ENCODE peak calls at places on chromosomes 5 and 9, in four cellular contexts. X is endothelial cell of umbilical vein; E is mesenchymal stem cell; O is CD8-positive, alpha-beta T cell. G is an unnamed sample.

GRCh38 chr9:96086936-96087582 is 211.6 kb downstream of the ERCC6L2 start:
- DNase-seq in X (no peak), E (no peak), O (no peak), G (no peak)

GRCh38 chr9:135582966-135583685 is 21.6 kb downstream of the PAEP start:
- DNase-seq in X (no peak), E (no peak), O (no peak), G (no peak)

GRCh38 chr5:142685418-142686209 is at the start of gene FGF1:
- DNase-seq in X (no peak), E (no peak), O (no peak), G (peak)

GRCh38 chr5:153079396-153079795 is 411.1 kb upstream of the GRIA1 start:
- DNase-seq in X (no peak), E (no peak), O (no peak), G (no peak)

GRCh38 chr5:73783823-73784222 is 157.8 kb downstream of the ARHGEF28 start:
- DNase-seq in X (peak), E (peak), O (no peak), G (no peak)

GRCh38 chr9:22124263-22125011 is 115.3 kb upstream of the CDKN2B start:
- DNase-seq in X (peak), E (peak), O (no peak), G (no peak)

GRCh38 chr9:2599896-2600295 is 21.7 kb upstream of the VLDLR start:
- DNase-seq in X (no peak), E (peak), O (no peak), G (no peak)

GRCh38 chr5:73435640-73436534 is 12.7 kb downstream of the FOXD1 start:
- DNase-seq in X (no peak), E (no peak), O (no peak), G (no peak)

GRCh38 chr9:70746760-70747159 is 332.3 kb upstream of the KLF9 start:
- DNase-seq in X (no peak), E (no peak), O (no peak), G (no peak)

GRCh38 chr5:179755022-179755421 is 22.4 kb downstream of the MAML1 start:
- DNase-seq in X (peak), E (peak), O (no peak), G (no peak)

GRCh38 chr9:33234511-33235467 is 5.2 kb upstream of the SPINK4 start:
- DNase-seq in X (no peak), E (peak), O (no peak), G (no peak)

GRCh38 chr9:138076650-138077009 is 199.0 kb downstream of the CACNA1B start:
- DNase-seq in X (no peak), E (no peak), O (no peak), G (no peak)
- H3K27ac ChIP-seq in X (no peak), E (no peak), O (no peak), G (no peak)

DNA sequence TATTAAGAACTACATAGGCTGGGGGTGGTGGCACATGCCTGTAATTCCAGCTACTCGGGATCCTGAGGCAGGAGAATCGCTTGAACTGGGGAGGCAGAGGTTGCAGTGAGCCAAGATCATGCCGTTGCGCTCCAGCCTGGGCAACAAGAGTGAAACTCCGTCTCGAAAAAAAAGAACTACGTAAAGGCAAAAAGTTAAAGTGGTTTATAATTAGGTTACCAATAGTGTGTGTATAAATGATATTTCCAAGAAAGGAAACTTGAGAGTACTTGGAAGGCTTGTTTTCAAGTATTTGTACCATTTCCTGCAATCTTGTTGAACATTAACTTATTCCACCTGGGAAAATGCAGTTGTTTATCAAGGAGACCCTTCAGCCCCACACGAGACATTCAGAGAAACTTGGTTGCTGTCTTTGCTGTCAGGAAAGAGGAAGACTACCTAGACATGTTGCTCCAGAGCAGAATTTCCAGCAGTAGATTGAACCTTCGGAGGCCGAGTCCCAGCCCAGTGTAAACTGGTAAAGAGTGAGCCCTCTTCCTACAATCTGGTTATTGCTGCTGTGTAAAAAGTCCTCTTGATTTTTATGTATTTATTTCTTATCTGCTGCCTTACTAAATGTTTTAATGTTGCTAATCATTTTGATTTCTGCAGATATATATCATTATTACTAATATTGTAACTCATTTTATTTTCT is 30.1 kb downstream of the STXBP1 start:
- DNase-seq in X (peak), E (no peak), O (no peak), G (no peak)
- H3K27ac ChIP-seq in X (no peak), E (peak), O (no peak), G (no peak)

GRCh38 chr5:92548351-92548750 is 1032.7 kb downstream of the NR2F1-AS1 start:
- DNase-seq in X (no peak), E (peak), O (no peak), G (no peak)

GRCh38 chr5:92543246-92543645 is 1037.8 kb downstream of the NR2F1-AS1 start:
- DNase-seq in X (peak), E (peak), O (no peak), G (no peak)

GRCh38 chr5:92544567-92544966 is 1036.5 kb downstream of the NR2F1-AS1 start:
- DNase-seq in X (no peak), E (peak), O (no peak), G (no peak)

DNA sequence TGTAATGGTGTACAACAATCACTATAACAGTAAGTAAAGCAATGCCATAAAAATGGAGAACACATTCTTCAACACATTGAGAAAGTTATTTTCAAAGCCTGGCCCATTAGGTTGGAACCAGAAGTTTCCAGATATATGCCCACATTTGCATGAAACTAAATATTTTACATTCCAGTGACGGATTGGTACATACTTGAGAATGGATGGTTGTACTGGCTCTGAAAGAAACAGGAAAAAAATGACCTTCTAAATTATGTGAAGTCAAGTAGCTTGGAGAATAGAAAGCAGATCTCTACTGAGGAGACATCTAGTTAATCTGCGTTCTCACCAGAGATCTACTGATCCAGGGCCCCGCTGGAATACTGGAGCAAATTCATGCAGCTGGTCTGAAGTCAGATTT is 1037.0 kb downstream of the NR2F1-AS1 start:
- DNase-seq in X (no peak), E (peak), O (no peak), G (no peak)
- H3K27ac ChIP-seq in X (no peak), E (peak), O (no peak), G (no peak)

DNA sequence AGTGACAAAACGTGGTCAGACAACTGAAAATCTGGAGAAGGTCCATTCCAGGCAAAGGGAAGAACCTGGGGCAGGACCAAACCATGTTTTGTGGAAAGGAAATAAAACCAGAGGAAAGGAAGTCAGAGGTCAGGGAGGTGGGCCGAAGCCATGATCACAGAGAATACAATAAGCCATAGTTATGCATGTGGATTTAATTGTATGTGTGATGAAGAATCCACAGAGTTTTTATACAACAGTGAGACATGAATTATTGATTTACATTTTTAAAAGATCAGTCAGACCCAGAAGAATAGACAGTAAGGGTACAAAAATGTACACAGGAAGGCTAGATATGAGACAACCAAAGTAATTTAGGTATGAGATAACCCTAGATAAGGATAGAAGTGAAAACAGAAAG is 20.8 kb downstream of the TTC33 start:
- DNase-seq in X (peak), E (no peak), O (no peak), G (no peak)
- H3K27ac ChIP-seq in X (peak), E (no peak), O (no peak), G (no peak)

DNA sequence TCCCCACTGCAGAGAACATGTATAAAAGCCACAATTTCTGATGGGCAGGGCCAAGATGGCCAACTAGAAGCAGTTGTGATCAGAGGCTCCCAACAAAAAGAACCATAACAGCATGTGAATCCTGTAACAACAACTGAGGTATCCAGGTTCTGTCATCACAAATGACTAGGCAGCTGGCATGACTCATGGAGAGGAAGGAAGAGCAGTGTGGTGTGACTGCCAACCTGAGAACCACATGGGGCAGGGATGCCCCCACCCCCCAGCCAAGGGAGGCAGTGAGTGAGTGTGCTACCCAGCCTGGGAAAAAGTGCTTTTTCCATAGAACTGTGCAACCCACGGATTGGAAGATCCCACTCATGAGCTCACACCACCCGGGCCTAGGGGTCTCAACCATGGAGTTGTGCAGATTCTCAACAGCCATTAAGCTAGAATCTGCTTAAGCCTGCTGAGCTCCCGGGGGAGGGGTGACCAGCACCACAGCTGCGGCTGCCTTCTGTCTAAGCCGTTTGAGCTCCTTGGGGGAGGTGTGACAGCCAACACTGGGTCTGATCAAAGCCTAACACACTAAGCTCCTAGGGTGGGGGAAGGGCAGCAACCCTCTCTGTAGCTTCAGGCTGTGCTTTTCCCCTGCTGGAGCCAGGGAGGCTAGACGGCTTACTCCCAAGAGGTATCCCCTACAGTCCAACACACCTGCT is 80.1 kb upstream of the DMAC1 start:
- DNase-seq in X (no peak), E (no peak), O (peak), G (no peak)
- H3K27ac ChIP-seq in X (no peak), E (no peak), O (no peak), G (no peak)

GRCh38 chr5:113218200-113218599 is 216.6 kb downstream of the TSSK1B start:
- DNase-seq in X (no peak), E (no peak), O (no peak), G (no peak)
- H3K27ac ChIP-seq in X (no peak), E (no peak), O (no peak), G (no peak)

GRCh38 chr9:18682907-18683306 is 209.0 kb downstream of the ADAMTSL1 start:
- DNase-seq in X (no peak), E (no peak), O (no peak), G (no peak)

GRCh38 chr9:18683312-18683711 is 209.4 kb downstream of the ADAMTSL1 start:
- DNase-seq in X (no peak), E (no peak), O (no peak), G (no peak)

GRCh38 chr9:18689166-18689565 is 215.2 kb downstream of the ADAMTSL1 start:
- DNase-seq in X (peak), E (no peak), O (no peak), G (no peak)

GRCh38 chr9:18688581-18688980 is 214.6 kb downstream of the ADAMTSL1 start:
- DNase-seq in X (no peak), E (no peak), O (no peak), G (no peak)

DNA sequence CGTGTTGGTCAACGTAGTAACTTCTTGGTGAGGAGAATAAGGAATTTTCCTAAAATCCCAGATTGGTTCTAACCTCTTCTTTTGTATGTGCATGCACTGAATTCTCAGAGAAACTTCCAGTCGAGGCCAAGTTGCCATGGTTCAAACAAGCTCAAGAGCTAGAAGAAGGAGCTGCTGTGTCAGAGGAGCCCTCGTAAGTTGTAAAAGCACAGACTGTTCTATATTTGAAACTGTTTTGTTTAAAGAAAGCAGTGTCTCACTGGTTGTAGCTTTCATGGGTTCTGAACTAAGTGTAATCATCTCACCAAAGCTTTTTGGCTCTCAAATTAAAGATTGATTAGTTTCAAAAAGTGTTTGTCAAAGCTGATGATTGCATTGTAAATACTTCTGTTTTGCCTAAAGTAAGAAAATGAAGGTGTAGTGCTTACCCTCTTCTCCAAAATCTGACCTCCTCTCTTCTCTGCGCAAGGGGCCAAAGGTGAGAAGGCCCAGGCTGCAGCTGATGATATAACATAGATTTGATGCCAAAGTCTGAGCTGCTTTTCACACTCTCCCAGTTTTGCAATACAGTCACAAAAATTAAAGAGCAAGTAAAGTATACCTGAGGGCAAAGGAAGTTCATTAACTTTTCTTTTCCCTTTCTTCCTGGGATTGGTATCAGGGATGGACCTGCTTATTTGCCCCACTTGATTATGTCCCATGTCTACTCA is 210.8 kb downstream of the ADAMTSL1 start:
- DNase-seq in X (no peak), E (no peak), O (no peak), G (no peak)
- H3K27ac ChIP-seq in X (no peak), E (no peak), O (no peak), G (no peak)

DNA sequence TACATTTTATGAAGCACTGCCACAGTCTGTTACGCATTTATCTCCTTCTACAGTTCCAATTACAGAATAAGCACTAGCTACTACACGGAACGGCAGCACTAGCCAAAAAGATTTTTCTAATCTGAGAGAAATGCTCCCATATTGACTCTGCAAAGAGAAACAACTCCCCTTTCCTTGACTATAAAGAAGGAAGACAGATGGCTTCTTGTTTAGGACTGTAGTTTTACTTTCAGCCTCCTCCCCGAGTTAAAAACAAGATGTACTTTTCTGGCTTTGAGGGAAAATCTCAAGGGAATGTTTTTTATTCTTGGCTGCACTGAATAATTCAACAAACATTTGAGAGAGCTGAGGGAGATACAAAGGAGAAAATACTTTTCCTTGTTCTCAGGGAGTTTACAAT is 1.9 kb upstream of the SLC44A1 start:
- DNase-seq in X (no peak), E (peak), O (no peak), G (no peak)
- H3K27ac ChIP-seq in X (peak), E (no peak), O (no peak), G (peak)

GRCh38 chr5:177419045-177419444 is 7.4 kb upstream of the GRK6 start:
- DNase-seq in X (no peak), E (peak), O (no peak), G (no peak)

GRCh38 chr5:177423671-177424070 is 2.8 kb upstream of the GRK6 start:
- DNase-seq in X (no peak), E (no peak), O (no peak), G (no peak)

GRCh38 chr5:177425801-177426565 is 493 bp upstream of the GRK6 start:
- DNase-seq in X (peak), E (peak), O (peak), G (peak)

GRCh38 chr5:177425196-177425800 is 1.2 kb upstream of the GRK6 start:
- DNase-seq in X (no peak), E (no peak), O (no peak), G (no peak)

GRCh38 chr5:177421046-177421798 is 5.3 kb upstream of the GRK6 start:
- DNase-seq in X (no peak), E (peak), O (no peak), G (no peak)
- H3K27ac ChIP-seq in X (no peak), E (no peak), O (no peak), G (no peak)